ENCODE peak calls at places on chromosomes 1 and 21, in six cellular contexts. One of them, this sample, is unnamed.
A peak's percentile ranks its signal among the peaks of the same experiment; 100 is the strongest.

GRCh38 chr1:97038410-97038809 is 316.8 kb downstream of the PTBP2 start:
- DNase-seq in WTC11: no peak
- DNase-seq in HepG2: no peak
- DNase-seq in K562: no peak
- DNase-seq in H1: no peak
- DNase-seq in HCT116: no peak
- DNase-seq in this sample: no peak

GRCh38 chr1:18234790-18235242 is 127.2 kb downstream of the IGSF21 start:
- DNase-seq in WTC11: peak; percentile 77
- DNase-seq in HepG2: peak; percentile 51
- DNase-seq in K562: peak; percentile 88
- DNase-seq in H1: peak; percentile 57
- DNase-seq in HCT116: peak; percentile 73
- DNase-seq in this sample: no peak

GRCh38 chr1:33244143-33244808 is 12.0 kb upstream of the ZNF362 start:
- DNase-seq in WTC11: no peak
- DNase-seq in HepG2: peak; percentile 80
- DNase-seq in K562: no peak
- DNase-seq in H1: no peak
- DNase-seq in HCT116: no peak
- DNase-seq in this sample: no peak

GRCh38 chr1:153849487-153850185 is 73.1 kb downstream of the GATAD2B start:
- DNase-seq in WTC11: no peak
- DNase-seq in HepG2: no peak
- DNase-seq in K562: no peak
- DNase-seq in H1: no peak
- DNase-seq in HCT116: no peak
- DNase-seq in this sample: peak; percentile 78

GRCh38 chr1:227939791-227940771 is 7.7 kb downstream of the WNT9A start:
- DNase-seq in WTC11: no peak
- DNase-seq in HepG2: no peak
- DNase-seq in K562: no peak
- DNase-seq in H1: no peak
- DNase-seq in HCT116: no peak
- DNase-seq in this sample: no peak

GRCh38 chr1:234694661-234695060 is 84.7 kb upstream of the IRF2BP2 start:
- DNase-seq in WTC11: no peak
- DNase-seq in HepG2: no peak
- DNase-seq in K562: no peak
- DNase-seq in H1: no peak
- DNase-seq in HCT116: no peak
- DNase-seq in this sample: no peak

GRCh38 chr21:44347911-44348451 is 5.4 kb upstream of the TRPM2 start:
- DNase-seq in WTC11: no peak
- DNase-seq in HepG2: no peak
- DNase-seq in K562: no peak
- DNase-seq in H1: no peak
- DNase-seq in HCT116: no peak
- DNase-seq in this sample: no peak

GRCh38 chr1:26336477-26337205 is 17.3 kb downstream of the CRYBG2 start:
- DNase-seq in WTC11: peak; percentile 97
- DNase-seq in HepG2: no peak
- DNase-seq in K562: peak; percentile 100
- DNase-seq in H1: peak; percentile 67
- DNase-seq in HCT116: peak; percentile 75
- DNase-seq in this sample: no peak

GRCh38 chr1:205318231-205318991 is 3.1 kb downstream of the NUAK2 start:
- DNase-seq in WTC11: no peak
- DNase-seq in HepG2: peak; percentile 93
- DNase-seq in K562: no peak
- DNase-seq in H1: no peak
- DNase-seq in HCT116: no peak
- DNase-seq in this sample: no peak
- TF ChIP-seq ATF3 in WTC11: no peak
- TF ChIP-seq ATF3 in HepG2: no peak
- TF ChIP-seq ATF3 in K562: no peak
- TF ChIP-seq ATF3 in H1: no peak
- TF ChIP-seq ATF3 in HCT116: no peak
- TF ChIP-seq ATF3 in this sample: no peak

GRCh38 chr1:94599090-94599813 is 57.7 kb upstream of the F3 start:
- DNase-seq in WTC11: peak; percentile 59
- DNase-seq in HepG2: peak; percentile 43
- DNase-seq in K562: no peak
- DNase-seq in H1: no peak
- DNase-seq in HCT116: no peak
- DNase-seq in this sample: no peak

GRCh38 chr1:94600556-94600955 is 59.0 kb upstream of the F3 start:
- DNase-seq in WTC11: no peak
- DNase-seq in HepG2: no peak
- DNase-seq in K562: no peak
- DNase-seq in H1: no peak
- DNase-seq in HCT116: no peak
- DNase-seq in this sample: no peak

GRCh38 chr1:94593611-94594010 is 52.1 kb upstream of the F3 start:
- DNase-seq in WTC11: no peak
- DNase-seq in HepG2: no peak
- DNase-seq in K562: no peak
- DNase-seq in H1: no peak
- DNase-seq in HCT116: no peak
- DNase-seq in this sample: no peak

GRCh38 chr1:94596260-94596659 is 54.7 kb upstream of the F3 start:
- DNase-seq in WTC11: no peak
- DNase-seq in HepG2: no peak
- DNase-seq in K562: no peak
- DNase-seq in H1: peak; percentile 5
- DNase-seq in HCT116: no peak
- DNase-seq in this sample: no peak

GRCh38 chr1:94597701-94598100 is 56.1 kb upstream of the F3 start:
- DNase-seq in WTC11: no peak
- DNase-seq in HepG2: no peak
- DNase-seq in K562: no peak
- DNase-seq in H1: no peak
- DNase-seq in HCT116: no peak
- DNase-seq in this sample: no peak
- TF ChIP-seq ATF3 in WTC11: no peak
- TF ChIP-seq ATF3 in HepG2: no peak
- TF ChIP-seq ATF3 in K562: no peak
- TF ChIP-seq ATF3 in H1: no peak
- TF ChIP-seq ATF3 in HCT116: no peak
- TF ChIP-seq ATF3 in this sample: no peak

GRCh38 chr1:16907870-16908758 is 12.3 kb downstream of the RNU1-2 start:
- DNase-seq in WTC11: no peak
- DNase-seq in HepG2: no peak
- DNase-seq in K562: no peak
- DNase-seq in H1: no peak
- DNase-seq in HCT116: no peak
- DNase-seq in this sample: no peak

GRCh38 chr1:16904560-16905111 is 8.9 kb downstream of the RNU1-2 start:
- DNase-seq in WTC11: peak; percentile 97
- DNase-seq in HepG2: peak; percentile 93
- DNase-seq in K562: peak; percentile 95
- DNase-seq in H1: peak; percentile 85
- DNase-seq in HCT116: peak; percentile 97
- DNase-seq in this sample: peak; percentile 85

GRCh38 chr1:16905112-16905855 is 9.5 kb downstream of the RNU1-2 start:
- DNase-seq in WTC11: no peak
- DNase-seq in HepG2: peak; percentile 77
- DNase-seq in K562: peak; percentile 64
- DNase-seq in H1: no peak
- DNase-seq in HCT116: peak; percentile 92
- DNase-seq in this sample: peak; percentile 74

GRCh38 chr1:16906873-16907272 is 11.1 kb downstream of the RNU1-2 start:
- DNase-seq in WTC11: no peak
- DNase-seq in HepG2: no peak
- DNase-seq in K562: no peak
- DNase-seq in H1: no peak
- DNase-seq in HCT116: no peak
- DNase-seq in this sample: no peak

DNA sequence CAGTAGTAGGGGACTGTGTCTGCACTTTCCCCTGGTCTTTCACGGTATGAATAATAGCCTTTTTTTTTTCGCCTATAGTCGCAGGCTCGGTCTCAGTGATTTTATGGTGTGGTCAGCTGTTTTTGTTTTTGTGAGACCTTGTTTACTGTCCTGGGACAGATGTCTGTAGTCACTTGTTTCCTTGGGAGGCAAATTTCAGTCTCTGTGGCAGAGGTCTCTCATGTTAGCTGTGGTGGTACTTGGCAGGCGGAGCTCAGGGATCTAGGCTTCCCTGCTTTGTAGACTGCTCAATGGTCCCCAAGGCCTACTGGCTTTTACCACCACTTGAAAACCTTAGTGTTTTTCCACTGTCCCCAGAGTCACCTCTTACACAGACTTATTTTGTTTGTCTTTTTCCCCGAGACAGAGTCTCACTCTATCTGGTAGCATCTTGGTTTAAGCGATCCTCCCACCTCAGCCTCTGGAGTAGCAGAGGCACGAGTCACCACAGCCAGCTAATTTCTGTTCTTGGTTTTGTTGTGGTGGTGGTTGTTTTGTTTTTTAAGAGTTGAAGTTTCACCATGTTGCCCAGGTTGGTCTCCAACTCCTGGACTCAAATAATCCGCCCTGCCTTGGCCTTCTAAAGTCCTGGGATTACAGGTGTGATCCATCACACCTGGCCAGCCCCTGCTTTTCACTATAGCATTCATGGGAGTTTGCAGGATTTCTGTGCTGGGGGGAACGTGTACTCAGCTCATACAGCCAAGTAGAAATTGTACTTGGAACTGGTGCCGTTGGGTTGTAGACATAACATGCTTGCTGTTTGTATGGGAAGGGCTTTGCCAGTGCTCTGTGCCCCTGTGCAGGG is 10.3 kb downstream of the RNU1-2 start:
- DNase-seq in WTC11: no peak
- DNase-seq in HepG2: no peak
- DNase-seq in K562: no peak
- DNase-seq in H1: no peak
- DNase-seq in HCT116: no peak
- DNase-seq in this sample: no peak
- TF ChIP-seq ATF3 in WTC11: no peak
- TF ChIP-seq ATF3 in HepG2: no peak
- TF ChIP-seq ATF3 in K562: no peak
- TF ChIP-seq ATF3 in H1: no peak
- TF ChIP-seq ATF3 in HCT116: no peak
- TF ChIP-seq ATF3 in this sample: no peak

GRCh38 chr1:3898994-3899775 is 887 bp downstream of the C1orf174 start:
- DNase-seq in WTC11: no peak
- DNase-seq in HepG2: peak; percentile 43
- DNase-seq in K562: no peak
- DNase-seq in H1: no peak
- DNase-seq in HCT116: no peak
- DNase-seq in this sample: no peak
- TF ChIP-seq ATF3 in WTC11: no peak
- TF ChIP-seq ATF3 in HepG2: no peak
- TF ChIP-seq ATF3 in K562: no peak
- TF ChIP-seq ATF3 in H1: no peak
- TF ChIP-seq ATF3 in HCT116: no peak
- TF ChIP-seq ATF3 in this sample: no peak

GRCh38 chr1:109503935-109504334 is 5.6 kb downstream of the AMIGO1 start:
- DNase-seq in WTC11: no peak
- DNase-seq in HepG2: no peak
- DNase-seq in K562: no peak
- DNase-seq in H1: no peak
- DNase-seq in HCT116: no peak
- DNase-seq in this sample: no peak

GRCh38 chr1:109500886-109501285 is 7.0 kb downstream of the CYB561D1 start:
- DNase-seq in WTC11: no peak
- DNase-seq in HepG2: no peak
- DNase-seq in K562: no peak
- DNase-seq in H1: no peak
- DNase-seq in HCT116: no peak
- DNase-seq in this sample: no peak

GRCh38 chr1:109499661-109500536 is 6.0 kb downstream of the CYB561D1 start:
- DNase-seq in WTC11: peak; percentile 89
- DNase-seq in HepG2: peak; percentile 45
- DNase-seq in K562: peak; percentile 63
- DNase-seq in H1: no peak
- DNase-seq in HCT116: no peak
- DNase-seq in this sample: no peak

GRCh38 chr1:109501644-109502367 is 7.7 kb downstream of the AMIGO1 start:
- DNase-seq in WTC11: no peak
- DNase-seq in HepG2: no peak
- DNase-seq in K562: no peak
- DNase-seq in H1: no peak
- DNase-seq in HCT116: no peak
- DNase-seq in this sample: no peak

GRCh38 chr1:109502368-109502851 is 7.1 kb downstream of the AMIGO1 start:
- DNase-seq in WTC11: no peak
- DNase-seq in HepG2: no peak
- DNase-seq in K562: no peak
- DNase-seq in H1: no peak
- DNase-seq in HCT116: no peak
- DNase-seq in this sample: no peak
- TF ChIP-seq ATF3 in WTC11: no peak
- TF ChIP-seq ATF3 in HepG2: no peak
- TF ChIP-seq ATF3 in K562: no peak
- TF ChIP-seq ATF3 in H1: no peak
- TF ChIP-seq ATF3 in HCT116: no peak
- TF ChIP-seq ATF3 in this sample: no peak

This sample was measured in GM12878.